ENCODE peak calls at places on chromosome 13, in seven cellular contexts. Z, W, G, A, I, L and T are unnamed samples.

GRCh38 chr13:74197686-74198085 is 63.5 kb upstream of the KLF12 start:
- DNase-seq in Z (no peak), W (no peak), G (no peak), A (no peak), I (no peak), L (no peak), T (no peak)

GRCh38 chr13:104387514-104387913 is 1321.3 kb upstream of the SLC10A2 start:
- DNase-seq in Z (no peak), W (no peak), G (no peak), A (no peak), I (no peak), L (no peak), T (no peak)

GRCh38 chr13:35882722-35883497 is 248.3 kb downstream of the DCLK1 start:
- DNase-seq in Z (no peak), W (no peak), G (no peak), A (no peak), I (no peak), L (no peak), T (no peak)

GRCh38 chr13:112859817-112860190 is 109.2 kb upstream of the MCF2L start:
- DNase-seq in Z (no peak), W (no peak), G (no peak), A (no peak), I (peak; percentile 74), L (no peak), T (peak; percentile 6)

GRCh38 chr13:65034266-65034665 is 2195.9 kb downstream of the PCDH9 start:
- DNase-seq in Z (no peak), W (no peak), G (no peak), A (peak; percentile 60), I (no peak), L (peak; percentile 56), T (no peak)

GRCh38 chr13:24893863-24894262 is 129.9 kb downstream of the RNF17 start:
- DNase-seq in Z (no peak), W (no peak), G (no peak), A (no peak), I (no peak), L (no peak), T (no peak)

GRCh38 chr13:59367467-59367866 is 796.3 kb downstream of the DIAPH3 start:
- DNase-seq in Z (no peak), W (no peak), G (no peak), A (no peak), I (no peak), L (no peak), T (no peak)

GRCh38 chr13:77896977-77897376 is 21.7 kb downstream of the EDNRB start:
- DNase-seq in Z (no peak), W (no peak), G (no peak), A (no peak), I (no peak), L (no peak), T (peak; percentile 17)

GRCh38 chr13:27347373-27347772 is 76.7 kb downstream of the RASL11A start:
- DNase-seq in Z (no peak), W (no peak), G (no peak), A (no peak), I (no peak), L (no peak), T (no peak)

GRCh38 chr13:80029170-80029569 is 311.8 kb downstream of the SPRY2 start:
- DNase-seq in Z (no peak), W (no peak), G (no peak), A (no peak), I (no peak), L (no peak), T (no peak)

GRCh38 chr13:78326608-78327007 is 276.7 kb downstream of the POU4F1 start:
- DNase-seq in Z (no peak), W (no peak), G (no peak), A (no peak), I (no peak), L (no peak), T (no peak)

GRCh38 chr13:44648392-44649117 is 72.4 kb upstream of the TSC22D1 start:
- DNase-seq in Z (no peak), W (no peak), G (no peak), A (no peak), I (no peak), L (no peak), T (peak; percentile 29)

GRCh38 chr13:32986552-32986951 is 29.7 kb upstream of the KL start:
- DNase-seq in Z (no peak), W (no peak), G (no peak), A (no peak), I (no peak), L (no peak), T (no peak)

GRCh38 chr13:66114127-66114526 is 1116.0 kb downstream of the PCDH9 start:
- DNase-seq in Z (no peak), W (no peak), G (no peak), A (no peak), I (no peak), L (no peak), T (peak; percentile 80)

GRCh38 chr13:40586886-40587285 is 79.6 kb downstream of the FOXO1 start:
- DNase-seq in Z (no peak), W (no peak), G (no peak), A (no peak), I (no peak), L (no peak), T (peak; percentile 28)

GRCh38 chr13:54110597-54110996 is 1082.0 kb downstream of the OLFM4 start:
- DNase-seq in Z (no peak), W (no peak), G (no peak), A (no peak), I (no peak), L (no peak), T (no peak)

GRCh38 chr13:44132710-44133109 is 240.9 kb upstream of the SERP2 start:
- DNase-seq in Z (peak; percentile 15), W (peak; percentile 59), G (no peak), A (peak; percentile 56), I (peak; percentile 96), L (peak; percentile 87), T (peak; percentile 26)

GRCh38 chr13:58573742-58574141 is 942.2 kb downstream of the PCDH17 start:
- DNase-seq in Z (no peak), W (no peak), G (no peak), A (no peak), I (no peak), L (no peak), T (no peak)

GRCh38 chr13:33150146-33150545 is 133.9 kb downstream of the KL start:
- DNase-seq in Z (no peak), W (no peak), G (no peak), A (no peak), I (no peak), L (no peak), T (no peak)

GRCh38 chr13:62060570-62060969 is 644.9 kb upstream of the PCDH20 start:
- DNase-seq in Z (no peak), W (no peak), G (no peak), A (no peak), I (no peak), L (no peak), T (no peak)

GRCh38 chr13:102035969-102036368 is 365.9 kb downstream of the FGF14 start:
- DNase-seq in Z (no peak), W (no peak), G (no peak), A (no peak), I (no peak), L (no peak), T (no peak)

GRCh38 chr13:31477961-31478360 is 261.4 kb upstream of the RXFP2 start:
- DNase-seq in Z (no peak), W (no peak), G (no peak), A (no peak), I (no peak), L (no peak), T (peak; percentile 79)

DNA sequence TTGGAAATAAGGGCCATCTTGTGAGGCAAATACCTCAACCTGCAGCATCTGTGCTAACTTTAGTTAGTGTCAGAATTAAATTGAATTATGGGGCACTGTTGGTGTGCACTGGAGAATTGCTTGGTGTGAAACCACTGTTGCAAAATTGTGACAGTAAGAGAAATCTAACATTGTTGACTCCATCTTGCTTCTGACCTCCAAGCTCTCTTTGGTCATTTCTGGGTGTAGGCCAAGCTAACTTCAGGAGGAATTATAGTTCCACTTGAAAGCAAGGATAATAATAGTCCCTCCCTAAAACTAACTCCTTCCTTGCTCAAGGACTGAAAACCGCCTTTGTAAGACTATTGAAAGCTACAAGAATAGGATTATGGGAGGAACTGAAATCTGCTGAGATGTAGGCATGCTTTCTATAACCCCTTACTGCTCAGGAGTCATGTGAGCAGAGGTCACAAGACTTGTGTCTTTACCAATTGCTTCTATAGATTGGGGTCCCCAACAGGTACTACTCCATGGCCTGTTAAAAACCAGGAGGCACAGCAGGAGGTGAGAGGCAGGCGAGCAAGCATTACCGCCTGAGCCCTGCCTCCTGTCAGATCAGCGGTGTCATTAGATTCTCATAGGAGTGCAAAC is 24.9 kb upstream of the GAS6 start:
- DNase-seq in Z (no peak), W (no peak), G (no peak), A (no peak), I (no peak), L (no peak), T (peak; percentile 82)
- TF ChIP-seq CTCF in Z (no peak), W (no peak), G (no peak), A (no peak), I (no peak), L (no peak), T (no peak)

GRCh38 chr13:97226013-97226412 is 3.9 kb downstream of the MBNL2 start:
- DNase-seq in Z (no peak), W (no peak), G (no peak), A (no peak), I (no peak), L (no peak), T (no peak)
- H3K4me3 ChIP-seq in Z (peak overlapping the region; percentile 66), W (peak overlapping the region; percentile 78), G (no peak overlapping the region), A (peak overlapping the region; percentile 70), I (peak overlapping the region; percentile 81), L (peak overlapping the region; percentile 68), T (no peak overlapping the region)

GRCh38 chr13:38530492-38530891 is 156.4 kb upstream of the FREM2 start:
- DNase-seq in Z (no peak), W (no peak), G (no peak), A (no peak), I (no peak), L (no peak), T (peak; percentile 29)
- TF ChIP-seq CTCF in Z (peak; percentile 30), W (no peak), G (no peak), A (no peak), I (peak; percentile 41), L (peak; percentile 27), T (peak; percentile 62)

GRCh38 chr13:46303743-46304385 is 83.2 kb downstream of the RUBCNL start:
- DNase-seq in Z (no peak), W (no peak), G (no peak), A (no peak), I (no peak), L (no peak), T (no peak)

GRCh38 chr13:46310066-46310465 is 77.0 kb downstream of the RUBCNL start:
- DNase-seq in Z (no peak), W (no peak), G (no peak), A (no peak), I (no peak), L (no peak), T (no peak)

GRCh38 chr13:46311217-46311616 is 75.8 kb downstream of the RUBCNL start:
- DNase-seq in Z (no peak), W (no peak), G (no peak), A (no peak), I (no peak), L (no peak), T (no peak)

GRCh38 chr13:46304546-46304945 is 82.5 kb downstream of the RUBCNL start:
- DNase-seq in Z (no peak), W (no peak), G (no peak), A (no peak), I (no peak), L (no peak), T (peak; percentile 29)

DNA sequence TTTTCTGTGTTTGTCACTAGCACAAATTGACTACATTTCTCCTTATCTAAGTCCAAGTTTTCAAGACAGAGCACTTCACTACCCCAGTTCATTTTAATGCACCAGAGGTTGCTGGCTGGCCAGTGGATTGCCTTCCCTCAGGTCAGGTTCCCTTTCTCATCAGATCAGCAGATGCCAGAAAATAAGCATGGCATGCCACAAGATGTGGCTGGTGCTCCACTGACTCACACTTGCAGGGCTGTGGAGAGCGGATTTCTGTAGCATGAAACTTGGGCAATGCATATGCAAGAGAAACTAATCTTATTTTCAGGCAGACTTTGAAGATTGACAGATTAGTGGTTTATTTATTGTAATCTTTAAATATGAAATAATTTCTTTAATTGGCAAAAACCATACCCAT is 79.5 kb downstream of the RUBCNL start:
- DNase-seq in Z (no peak), W (no peak), G (no peak), A (no peak), I (no peak), L (no peak), T (peak; percentile 36)
- H3K4me3 ChIP-seq in Z (no peak overlapping the region), W (no peak overlapping the region), G (no peak overlapping the region), A (no peak overlapping the region), I (no peak overlapping the region), L (no peak overlapping the region), T (no peak overlapping the region)